ENCODE peak calls at places on chromosomes 11 and 22, in six cellular contexts. Z, N, H, P, S and K are unnamed samples.

GRCh38 chr11:19576903-19577302 is 135.7 kb upstream of the NAV2 start:
- DNase-seq in Z (no peak), N (no peak), H (no peak), P (no peak), S (no peak), K (no peak)

GRCh38 chr11:42996742-42997307 is 315.0 kb upstream of the API5 start:
- DNase-seq in Z (no peak), N (no peak), H (no peak), P (no peak), S (no peak), K (no peak)

GRCh38 chr11:76233936-76234703 is 27.8 kb upstream of the WNT11 start:
- DNase-seq in Z (no peak), N (peak), H (no peak), P (peak), S (peak), K (peak)

GRCh38 chr11:130124096-130124495 is 35.5 kb upstream of the ST14 start:
- DNase-seq in Z (no peak), N (peak), H (no peak), P (peak), S (no peak), K (peak)

GRCh38 chr11:119909495-119909894 is 180.5 kb upstream of the NECTIN1 start:
- DNase-seq in Z (no peak), N (no peak), H (no peak), P (no peak), S (no peak), K (no peak)

GRCh38 chr22:31605851-31606585 is 56.0 kb downstream of the PISD start:
- DNase-seq in Z (no peak), N (no peak), H (no peak), P (no peak), S (no peak), K (no peak)

GRCh38 chr22:19875531-19876313 is 21.0 kb upstream of the GNB1L start:
- DNase-seq in Z (no peak), N (no peak), H (no peak), P (no peak), S (no peak), K (no peak)

GRCh38 chr22:28810839-28811491 is 10.6 kb upstream of the XBP1 start:
- DNase-seq in Z (no peak), N (no peak), H (no peak), P (no peak), S (no peak), K (no peak)

GRCh38 chr11:2328656-2329354 is 27.0 kb downstream of the TSPAN32 start:
- DNase-seq in Z (no peak), N (no peak), H (no peak), P (no peak), S (no peak), K (no peak)

GRCh38 chr22:40597541-40598453 is 38.7 kb downstream of the MRTFA start:
- DNase-seq in Z (no peak), N (peak), H (no peak), P (no peak), S (no peak), K (no peak)

GRCh38 chr11:29282088-29282487 is 734.7 kb downstream of the KCNA4 start:
- DNase-seq in Z (no peak), N (peak), H (no peak), P (peak), S (no peak), K (peak)

GRCh38 chr11:46659908-46660307 is 40.5 kb downstream of the ARHGAP1 start:
- DNase-seq in Z (no peak), N (no peak), H (no peak), P (peak), S (no peak), K (no peak)

GRCh38 chr22:40036126-40036525 is 41.4 kb downstream of the FAM83F start:
- DNase-seq in Z (no peak), N (no peak), H (no peak), P (no peak), S (no peak), K (no peak)

GRCh38 chr22:23938328-23939016 is 22.5 kb downstream of the GSTT2B start:
- DNase-seq in Z (no peak), N (no peak), H (no peak), P (no peak), S (no peak), K (no peak)

GRCh38 chr11:58075781-58076180 is 45.0 kb downstream of the OR6Q1 start:
- DNase-seq in Z (no peak), N (peak), H (no peak), P (no peak), S (no peak), K (no peak)

GRCh38 chr11:95514386-95515145 is 275.0 kb downstream of the FAM76B start:
- DNase-seq in Z (no peak), N (peak), H (no peak), P (no peak), S (no peak), K (no peak)

GRCh38 chr11:99117603-99118002 is 96.9 kb downstream of the CNTN5 start:
- DNase-seq in Z (no peak), N (no peak), H (no peak), P (no peak), S (no peak), K (no peak)

GRCh38 chr22:27867114-27867957 is 51.7 kb downstream of the PITPNB start:
- DNase-seq in Z (no peak), N (no peak), H (no peak), P (no peak), S (no peak), K (no peak)

GRCh38 chr22:31866918-31867317 is 77.4 kb upstream of the YWHAH start:
- DNase-seq in Z (no peak), N (no peak), H (no peak), P (no peak), S (no peak), K (no peak)

GRCh38 chr11:65051389-65051858 is 6.9 kb downstream of the NAALADL1 start:
- DNase-seq in Z (no peak), N (peak), H (no peak), P (no peak), S (no peak), K (no peak)

GRCh38 chr22:19852177-19852781 is 2.4 kb downstream of the GNB1L start:
- DNase-seq in Z (peak), N (no peak), H (no peak), P (no peak), S (no peak), K (no peak)

GRCh38 chr11:72727521-72727920 is 24.7 kb downstream of the ARAP1 start:
- DNase-seq in Z (no peak), N (no peak), H (no peak), P (no peak), S (no peak), K (no peak)

GRCh38 chr22:36110306-36110791 is 50.2 kb downstream of the APOL3 start:
- DNase-seq in Z (no peak), N (no peak), H (no peak), P (no peak), S (no peak), K (no peak)

GRCh38 chr22:48712558-48712957 is 1115.1 kb downstream of the BRD1 start:
- DNase-seq in Z (no peak), N (no peak), H (no peak), P (no peak), S (no peak), K (no peak)

GRCh38 chr22:49930596-49931412 is 12.4 kb downstream of the CRELD2 start:
- DNase-seq in Z (peak), N (peak), H (peak), P (no peak), S (peak), K (peak)

GRCh38 chr11:23585700-23586099 is 725.4 kb upstream of the CCDC179 start:
- DNase-seq in Z (no peak), N (no peak), H (no peak), P (no peak), S (no peak), K (no peak)

GRCh38 chr22:33247758-33248157 is 189.6 kb upstream of the SYN3 start:
- DNase-seq in Z (no peak), N (peak), H (no peak), P (no peak), S (no peak), K (no peak)

GRCh38 chr11:76658651-76659650 is 11.6 kb downstream of the LRRC32 start:
- DNase-seq in Z (no peak), N (no peak), H (no peak), P (no peak), S (no peak), K (no peak)

GRCh38 chr11:130937051-130937450 is 20.8 kb upstream of the SNX19 start:
- DNase-seq in Z (no peak), N (peak), H (no peak), P (no peak), S (no peak), K (no peak)

GRCh38 chr11:78664606-78665005 is 89.9 kb upstream of the NARS2 start:
- DNase-seq in Z (no peak), N (no peak), H (no peak), P (no peak), S (no peak), K (no peak)

GRCh38 chr11:76885390-76886097 is 24.8 kb downstream of the ACER3 start:
- DNase-seq in Z (no peak), N (peak), H (no peak), P (peak), S (no peak), K (no peak)

GRCh38 chr11:44765026-44765595 is 38.3 kb downstream of the TSPAN18 start:
- DNase-seq in Z (no peak), N (no peak), H (no peak), P (no peak), S (no peak), K (no peak)

GRCh38 chr11:122776546-122776945 is 61.8 kb upstream of the CRTAM start:
- DNase-seq in Z (no peak), N (no peak), H (no peak), P (no peak), S (no peak), K (no peak)

GRCh38 chr22:27377501-27377900 is 424.1 kb downstream of the MN1 start:
- DNase-seq in Z (no peak), N (no peak), H (peak), P (no peak), S (no peak), K (no peak)

GRCh38 chr11:65126624-65127274 is 4.6 kb downstream of the MRPL49 start:
- DNase-seq in Z (no peak), N (no peak), H (no peak), P (no peak), S (no peak), K (no peak)